ENCODE peak calls at places on chromosomes 5 and 9, in seven cellular contexts. L is T-cell; G is activated CD4-positive, alpha-beta T cell treated with anti-CD3 and anti-CD28 coated beads, Interleukin-2, amount 50 U/mL, for 1 hour; O is Calu3; R is HTR-8/SVneo; C is cardiac fibroblast; I is endothelial cell. W is an unnamed sample.
A peak's percentile ranks its signal among the peaks of the same experiment; 100 is the strongest.

GRCh38 chr5:139644001-139644456 is 4.1 kb upstream of the CXXC5 start:
- DNase-seq in L (no peak), C (no peak), I (peak; percentile 3), R (no peak), O (peak; percentile 2), G (no peak), W (no peak)

GRCh38 chr9:120846251-120846869 is 3.6 kb upstream of the PSMD5 start:
- DNase-seq in G (no peak), O (no peak), L (peak; percentile 33), R (no peak), C (no peak), I (no peak), W (no peak)

GRCh38 chr5:626850-627249 is 14.7 kb downstream of the CEP72 start:
- DNase-seq in C (no peak), R (no peak), G (no peak), O (no peak), I (no peak), L (no peak), W (no peak)

GRCh38 chr5:125961150-125961549 is 462.1 kb upstream of the GRAMD2B start:
- DNase-seq in C (no peak), R (no peak), I (no peak), L (no peak), G (no peak), O (no peak), W (no peak)

GRCh38 chr5:12793373-12793772 is 889.1 kb upstream of the CTNND2 start:
- DNase-seq in R (no peak), G (no peak), L (no peak), C (no peak), I (no peak), O (no peak), W (no peak)

GRCh38 chr5:157449011-157449723 is 10.8 kb upstream of the NIPAL4 start:
- DNase-seq in I (no peak), G (no peak), L (no peak), O (no peak), C (peak; percentile 45), R (no peak), W (no peak)

GRCh38 chr9:2567922-2568321 is 53.7 kb upstream of the VLDLR start:
- DNase-seq in R (no peak), L (no peak), I (no peak), O (no peak), G (no peak), C (no peak), W (no peak)

GRCh38 chr9:134375430-134376385 is 49.5 kb downstream of the RXRA start:
- DNase-seq in G (no peak), I (no peak), O (no peak), L (no peak), C (peak; percentile 47), R (no peak), W (no peak)

GRCh38 chr5:9156282-9156681 is 389.6 kb downstream of the SEMA5A start:
- DNase-seq in L (no peak), G (no peak), C (peak; percentile 60), R (peak; percentile 57), I (peak; percentile 53), O (peak; percentile 30), W (peak; percentile 70)

GRCh38 chr9:3578786-3579185 is 53.0 kb upstream of the RFX3 start:
- DNase-seq in C (peak; percentile 58), G (no peak), I (no peak), L (no peak), O (no peak), R (no peak), W (no peak)

GRCh38 chr5:147504535-147504934 is 5.3 kb downstream of the DPYSL3 start:
- DNase-seq in L (no peak), C (no peak), R (no peak), I (no peak), G (no peak), O (no peak), W (no peak)

GRCh38 chr5:132257131-132258101 is at the start of gene PDLIM4:
- DNase-seq in G (no peak), O (peak; percentile 46), L (no peak), I (peak; percentile 50), C (peak; percentile 40), R (peak; percentile 62), W (no peak)

GRCh38 chr5:180126716-180127681 is 55.4 kb upstream of the RNF130 start:
- DNase-seq in G (peak; percentile 13), R (peak; percentile 70), C (peak; percentile 19), L (no peak), I (peak; percentile 73), O (peak; percentile 79), W (peak; percentile 54)

GRCh38 chr5:132260714-132261615 is 3.5 kb downstream of the PDLIM4 start:
- DNase-seq in G (no peak), O (peak; percentile 81), R (peak; percentile 45), L (no peak), C (peak; percentile 88), I (peak; percentile 1), W (peak; percentile 33)

GRCh38 chr5:31280210-31280609 is 86.7 kb downstream of the CDH6 start:
- DNase-seq in R (no peak), G (no peak), L (no peak), C (peak; percentile 14), O (no peak), I (no peak), W (no peak)

GRCh38 chr5:171757853-171758535 is 27.6 kb upstream of the SMIM23 start:
- DNase-seq in R (peak; percentile 60), C (peak; percentile 51), L (no peak), I (no peak), G (no peak), O (peak; percentile 11), W (no peak)

GRCh38 chr5:181173420-181174342 is 26.3 kb downstream of the OR2V2 start:
- DNase-seq in R (no peak), G (peak; percentile 33), C (no peak), O (peak; percentile 72), L (no peak), I (no peak), W (no peak)

GRCh38 chr5:133229931-133230664 is 178.3 kb downstream of the HSPA4 start:
- DNase-seq in C (no peak), O (no peak), L (no peak), R (no peak), I (no peak), G (no peak), W (no peak)

GRCh38 chr9:91640428-91640827 is 216.8 kb upstream of the NFIL3 start:
- DNase-seq in O (no peak), I (no peak), G (no peak), R (no peak), C (no peak), L (no peak), W (no peak)

GRCh38 chr9:88498880-88499279 is 36.1 kb upstream of the NXNL2 start:
- DNase-seq in R (no peak), L (no peak), I (no peak), O (no peak), G (no peak), C (no peak), W (no peak)

GRCh38 chr5:150036513-150036912 is 36.0 kb downstream of the HMGXB3 start:
- DNase-seq in L (no peak), O (no peak), G (no peak), C (peak; percentile 91), I (no peak), R (peak; percentile 95), W (no peak)

GRCh38 chr5:124057161-124057814 is 545.3 kb downstream of the CSNK1G3 start:
- DNase-seq in L (no peak), G (no peak), I (no peak), C (no peak), O (peak; percentile 77), R (no peak), W (no peak)

GRCh38 chr5:54518146-54519082 is 855 bp downstream of the SNX18 start:
- DNase-seq in O (peak; percentile 60), L (peak; percentile 40), C (peak; percentile 56), R (no peak), I (peak; percentile 57), G (peak; percentile 48), W (peak; percentile 63)

GRCh38 chr9:101566904-101567724 is 27.7 kb downstream of the PPP3R2 start:
- DNase-seq in O (peak; percentile 28), I (peak; percentile 24), L (peak; percentile 15), R (peak; percentile 3), C (peak; percentile 25), G (peak; percentile 34), W (peak; percentile 7)

GRCh38 chr9:92656537-92656925 is 13.4 kb downstream of the IPPK start:
- DNase-seq in R (no peak), I (no peak), G (no peak), C (no peak), L (no peak), O (no peak), W (no peak)

W was measured in DND-41.